ENCODE peak calls at places on chromosome 17, in five cellular contexts. B is H1, G is neuronal stem cell, E is H9, S is trophoblast cell. T is an unnamed sample.

GRCh38 chr17:21592774-21593173 is 99.5 kb upstream of the KCNJ18 start:
- DNase-seq in S (no peak), E (no peak), B (no peak), G (no peak), T (no peak)

GRCh38 chr17:63171428-63172205 is 205.6 kb downstream of the TANC2 start:
- DNase-seq in B (no peak), S (peak; percentile 45), E (no peak), G (no peak), T (peak; percentile 46)

GRCh38 chr17:40095944-40096791 is 4.2 kb downstream of the NR1D1 start:
- DNase-seq in B (no peak), E (no peak), G (no peak), S (peak; percentile 42), T (no peak)

GRCh38 chr17:53571342-53571741 is 251.4 kb upstream of the KIF2B start:
- DNase-seq in B (no peak), E (no peak), S (no peak), G (no peak), T (peak; percentile 35)

GRCh38 chr17:73433501-73433900 is 121.7 kb upstream of the CDC42EP4 start:
- DNase-seq in S (no peak), B (no peak), E (no peak), G (no peak), T (no peak)

GRCh38 chr17:54835015-54835414 is 65.6 kb upstream of the TOM1L1 start:
- DNase-seq in B (no peak), S (no peak), G (no peak), E (no peak), T (no peak)

GRCh38 chr17:79597040-79597439 is 13.8 kb downstream of the RBFOX3 start:
- DNase-seq in B (no peak), G (no peak), E (no peak), S (no peak), T (no peak)

GRCh38 chr17:77884019-77884418 is 74.5 kb upstream of the TNRC6C start:
- DNase-seq in E (peak; percentile 75), B (no peak), G (peak; percentile 61), S (no peak), T (peak; percentile 26)

GRCh38 chr17:49748791-49749190 is 15.1 kb downstream of the FAM117A start:
- DNase-seq in G (no peak), E (no peak), B (no peak), S (no peak), T (no peak)

GRCh38 chr17:40451420-40451819 is 8.2 kb downstream of the IGFBP4 start:
- DNase-seq in B (no peak), G (no peak), S (no peak), E (no peak), T (peak; percentile 72)

GRCh38 chr17:12067425-12067824 is 46.7 kb downstream of the MAP2K4 start:
- DNase-seq in B (no peak), G (no peak), E (no peak), S (no peak), T (no peak)

GRCh38 chr17:12070561-12070960 is 49.9 kb downstream of the MAP2K4 start:
- DNase-seq in B (no peak), G (no peak), E (no peak), S (no peak), T (peak; percentile 38)

GRCh38 chr17:12074346-12074745 is 53.7 kb downstream of the MAP2K4 start:
- DNase-seq in S (no peak), G (peak; percentile 4), E (no peak), B (no peak), T (no peak)

GRCh38 chr17:12064395-12064794 is 43.7 kb downstream of the MAP2K4 start:
- DNase-seq in G (no peak), E (no peak), S (no peak), B (no peak), T (no peak)

DNA sequence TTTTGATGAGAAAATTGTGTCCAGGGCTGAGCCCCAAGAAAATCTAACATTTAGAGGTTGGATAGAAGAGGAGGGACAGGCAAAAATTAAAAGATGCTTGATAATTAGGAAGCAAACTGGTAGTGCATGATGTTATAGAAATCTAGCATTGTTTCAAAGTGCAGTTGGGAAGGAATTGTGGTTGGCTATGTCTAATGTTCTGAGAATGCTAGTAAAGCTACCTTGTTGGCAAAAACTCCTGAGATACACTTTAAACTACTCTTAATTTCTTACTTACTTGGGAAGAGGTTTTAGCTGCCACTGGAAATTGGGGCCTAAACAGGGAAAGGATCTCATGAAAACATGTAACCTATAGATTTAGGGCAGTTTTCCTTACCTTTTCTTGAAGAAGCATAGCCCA is 48.3 kb downstream of the MAP2K4 start:
- DNase-seq in B (no peak), G (no peak), S (no peak), E (no peak), T (no peak)
- H2BK12ac ChIP-seq in B (no peak overlapping the region), G (no peak overlapping the region), S (no peak overlapping the region), E (no peak overlapping the region), T (no peak overlapping the region)

GRCh38 chr17:75501378-75502071 is 13.8 kb downstream of the CASKIN2 start:
- DNase-seq in B (no peak), E (no peak), S (no peak), G (no peak), T (no peak)

GRCh38 chr17:75499313-75500022 is 15.9 kb downstream of the CASKIN2 start:
- DNase-seq in G (no peak), E (no peak), B (no peak), S (no peak), T (no peak)

GRCh38 chr17:75502072-75502745 is 13.1 kb downstream of the CASKIN2 start:
- DNase-seq in B (no peak), E (no peak), G (no peak), S (no peak), T (no peak)

GRCh38 chr17:75498726-75499213 is 16.6 kb downstream of the CASKIN2 start:
- DNase-seq in G (no peak), E (peak; percentile 64), S (no peak), B (no peak), T (no peak)

DNA sequence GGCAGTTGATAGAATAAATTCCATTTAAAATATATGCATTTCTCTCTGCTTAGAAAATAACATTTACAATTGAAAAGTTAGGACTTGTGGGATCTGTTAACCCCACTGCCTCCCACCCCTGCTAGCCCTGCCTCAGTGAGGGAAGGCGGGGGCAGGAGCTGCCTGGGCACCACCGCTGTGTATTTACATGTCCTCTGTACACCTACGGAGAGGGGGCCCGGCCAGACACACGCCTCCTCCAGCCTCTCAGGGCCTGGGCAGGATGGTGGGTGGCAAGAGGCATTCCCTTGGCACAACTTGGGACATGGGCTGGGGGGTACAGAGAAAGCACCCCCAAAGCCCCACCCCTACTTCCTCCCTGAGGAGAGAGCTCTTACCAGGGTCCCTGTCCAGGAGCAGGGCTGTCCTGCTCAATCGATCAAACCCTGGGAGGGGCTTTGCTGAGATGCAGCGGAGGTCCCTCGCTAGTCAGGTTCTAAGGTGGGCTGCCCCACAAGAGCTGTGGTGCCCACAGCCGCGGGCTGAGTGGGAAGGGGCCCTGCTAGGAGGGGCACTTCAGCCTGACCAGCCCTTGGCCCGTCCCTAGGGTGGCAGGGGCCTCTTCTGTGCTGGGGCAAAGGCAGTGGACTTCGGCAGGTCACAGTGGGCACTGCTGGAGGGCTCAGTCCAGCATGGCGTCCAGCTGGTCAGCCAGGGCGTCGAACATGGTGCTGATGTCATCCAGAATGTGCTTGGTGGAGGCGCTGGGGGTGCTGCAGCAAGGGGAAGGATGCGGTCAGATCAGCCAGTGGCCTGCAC is 14.7 kb downstream of the CASKIN2 start:
- DNase-seq in S (no peak), G (no peak), E (no peak), B (no peak), T (no peak)
- H2BK12ac ChIP-seq in S (no peak overlapping the region), G (no peak overlapping the region), E (no peak overlapping the region), B (no peak overlapping the region), T (no peak overlapping the region)

GRCh38 chr17:52242268-52242667 is 83.8 kb upstream of the CA10 start:
- DNase-seq in B (no peak), S (no peak), G (no peak), E (no peak), T (no peak)
- H2BK12ac ChIP-seq in B (no peak overlapping the region), S (no peak overlapping the region), G (no peak overlapping the region), E (no peak overlapping the region), T (no peak overlapping the region)

DNA sequence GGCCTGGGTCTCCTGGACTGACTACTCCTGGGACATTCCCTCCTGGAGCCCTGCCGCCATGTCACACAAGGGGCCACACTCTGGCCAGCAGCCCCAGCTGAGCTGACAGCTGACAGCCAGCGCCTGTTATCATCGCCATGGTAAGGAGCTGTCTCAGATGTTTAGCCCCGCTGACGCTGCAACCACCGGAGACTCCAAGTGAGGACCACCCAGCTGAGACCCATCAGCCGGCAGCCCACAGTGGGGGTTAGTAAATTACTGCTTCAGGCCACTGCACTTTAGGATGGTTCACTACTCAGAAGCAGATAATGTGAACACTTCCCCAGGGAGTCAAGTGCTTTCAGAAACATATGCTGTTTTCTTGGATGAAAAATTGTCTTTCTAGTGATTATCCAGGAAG is 14.6 kb upstream of the SPHK1 start:
- DNase-seq in S (no peak), E (no peak), B (no peak), G (no peak), T (no peak)
- H2BK12ac ChIP-seq in S (no peak overlapping the region), E (no peak overlapping the region), B (no peak overlapping the region), G (no peak overlapping the region), T (no peak overlapping the region)